ENCODE peak calls at places on chromosomes 16 and 17, in eight cellular contexts. One of them, this sample, is unnamed.

GRCh38 chr16:57763290-57764005 is 27.9 kb downstream of the KATNB1 start:
- DNase-seq in activated naive CD4-positive, alpha-beta T cell treated with anti-CD3 and anti-CD28 coated beads, Interleukin-2, amount 10 ng/mL, durations not matched to agents 7 days and 5 days: no peak
- DNase-seq in AG09319: no peak
- DNase-seq in activated CD8-positive, alpha-beta T cell treated with anti-CD3 and anti-CD28 coated beads, Interleukin-2, amount 10 ng/mL, durations not matched to agents 7 days and 5 days: no peak
- DNase-seq in left cardiac atrium: no peak
- DNase-seq in GM12878: no peak
- DNase-seq in mucosa of descending colon: no peak
- DNase-seq in lower leg skin: no peak
- DNase-seq in this sample: no peak

GRCh38 chr17:57498443-57498842 is 242.1 kb downstream of the MSI2 start:
- DNase-seq in activated naive CD4-positive, alpha-beta T cell treated with anti-CD3 and anti-CD28 coated beads, Interleukin-2, amount 10 ng/mL, durations not matched to agents 7 days and 5 days: no peak
- DNase-seq in AG09319: no peak
- DNase-seq in activated CD8-positive, alpha-beta T cell treated with anti-CD3 and anti-CD28 coated beads, Interleukin-2, amount 10 ng/mL, durations not matched to agents 7 days and 5 days: no peak
- DNase-seq in left cardiac atrium: no peak
- DNase-seq in GM12878: no peak
- DNase-seq in mucosa of descending colon: no peak
- DNase-seq in lower leg skin: no peak
- DNase-seq in this sample: no peak

GRCh38 chr17:51588063-51588462 is 327.7 kb downstream of the UTP18 start:
- DNase-seq in activated naive CD4-positive, alpha-beta T cell treated with anti-CD3 and anti-CD28 coated beads, Interleukin-2, amount 10 ng/mL, durations not matched to agents 7 days and 5 days: no peak
- DNase-seq in AG09319: no peak
- DNase-seq in activated CD8-positive, alpha-beta T cell treated with anti-CD3 and anti-CD28 coated beads, Interleukin-2, amount 10 ng/mL, durations not matched to agents 7 days and 5 days: no peak
- DNase-seq in left cardiac atrium: no peak
- DNase-seq in GM12878: no peak
- DNase-seq in mucosa of descending colon: no peak
- DNase-seq in lower leg skin: no peak
- DNase-seq in this sample: no peak

GRCh38 chr17:48179071-48179945 is 71.7 kb downstream of the SNX11 start:
- DNase-seq in activated naive CD4-positive, alpha-beta T cell treated with anti-CD3 and anti-CD28 coated beads, Interleukin-2, amount 10 ng/mL, durations not matched to agents 7 days and 5 days: no peak
- DNase-seq in AG09319: no peak
- DNase-seq in activated CD8-positive, alpha-beta T cell treated with anti-CD3 and anti-CD28 coated beads, Interleukin-2, amount 10 ng/mL, durations not matched to agents 7 days and 5 days: no peak
- DNase-seq in left cardiac atrium: no peak
- DNase-seq in GM12878: no peak
- DNase-seq in mucosa of descending colon: no peak
- DNase-seq in lower leg skin: no peak
- DNase-seq in this sample: no peak

GRCh38 chr16:21574372-21574771 is 25.0 kb upstream of the METTL9 start:
- DNase-seq in activated naive CD4-positive, alpha-beta T cell treated with anti-CD3 and anti-CD28 coated beads, Interleukin-2, amount 10 ng/mL, durations not matched to agents 7 days and 5 days: no peak
- DNase-seq in AG09319: no peak
- DNase-seq in activated CD8-positive, alpha-beta T cell treated with anti-CD3 and anti-CD28 coated beads, Interleukin-2, amount 10 ng/mL, durations not matched to agents 7 days and 5 days: no peak
- DNase-seq in left cardiac atrium: no peak
- DNase-seq in GM12878: no peak
- DNase-seq in mucosa of descending colon: no peak
- DNase-seq in lower leg skin: no peak
- DNase-seq in this sample: no peak

GRCh38 chr16:51155199-51155607 is 4.1 kb upstream of the SALL1 start:
- DNase-seq in activated naive CD4-positive, alpha-beta T cell treated with anti-CD3 and anti-CD28 coated beads, Interleukin-2, amount 10 ng/mL, durations not matched to agents 7 days and 5 days: no peak
- DNase-seq in AG09319: no peak
- DNase-seq in activated CD8-positive, alpha-beta T cell treated with anti-CD3 and anti-CD28 coated beads, Interleukin-2, amount 10 ng/mL, durations not matched to agents 7 days and 5 days: no peak
- DNase-seq in left cardiac atrium: no peak
- DNase-seq in GM12878: no peak
- DNase-seq in mucosa of descending colon: no peak
- DNase-seq in lower leg skin: no peak
- DNase-seq in this sample: no peak

GRCh38 chr16:53080345-53081031 is 25.7 kb downstream of the CHD9 start:
- DNase-seq in activated naive CD4-positive, alpha-beta T cell treated with anti-CD3 and anti-CD28 coated beads, Interleukin-2, amount 10 ng/mL, durations not matched to agents 7 days and 5 days: no peak
- DNase-seq in AG09319: peak
- DNase-seq in activated CD8-positive, alpha-beta T cell treated with anti-CD3 and anti-CD28 coated beads, Interleukin-2, amount 10 ng/mL, durations not matched to agents 7 days and 5 days: no peak
- DNase-seq in left cardiac atrium: peak
- DNase-seq in GM12878: no peak
- DNase-seq in mucosa of descending colon: no peak
- DNase-seq in lower leg skin: peak
- DNase-seq in this sample: no peak

GRCh38 chr16:3023415-3023668 is 400 bp downstream of the HCFC1R1 start:
- DNase-seq in activated naive CD4-positive, alpha-beta T cell treated with anti-CD3 and anti-CD28 coated beads, Interleukin-2, amount 10 ng/mL, durations not matched to agents 7 days and 5 days: peak
- DNase-seq in AG09319: no peak
- DNase-seq in activated CD8-positive, alpha-beta T cell treated with anti-CD3 and anti-CD28 coated beads, Interleukin-2, amount 10 ng/mL, durations not matched to agents 7 days and 5 days: no peak
- DNase-seq in left cardiac atrium: peak
- DNase-seq in GM12878: no peak
- DNase-seq in mucosa of descending colon: no peak
- DNase-seq in lower leg skin: no peak
- DNase-seq in this sample: no peak

GRCh38 chr17:61378658-61379456 is 20.8 kb upstream of the TBX2 start:
- DNase-seq in activated naive CD4-positive, alpha-beta T cell treated with anti-CD3 and anti-CD28 coated beads, Interleukin-2, amount 10 ng/mL, durations not matched to agents 7 days and 5 days: no peak
- DNase-seq in AG09319: no peak
- DNase-seq in activated CD8-positive, alpha-beta T cell treated with anti-CD3 and anti-CD28 coated beads, Interleukin-2, amount 10 ng/mL, durations not matched to agents 7 days and 5 days: no peak
- DNase-seq in left cardiac atrium: no peak
- DNase-seq in GM12878: no peak
- DNase-seq in mucosa of descending colon: no peak
- DNase-seq in lower leg skin: no peak
- DNase-seq in this sample: no peak

GRCh38 chr16:58264961-58265479 is 29.8 kb downstream of the PRSS54 start:
- DNase-seq in activated naive CD4-positive, alpha-beta T cell treated with anti-CD3 and anti-CD28 coated beads, Interleukin-2, amount 10 ng/mL, durations not matched to agents 7 days and 5 days: no peak
- DNase-seq in AG09319: peak
- DNase-seq in activated CD8-positive, alpha-beta T cell treated with anti-CD3 and anti-CD28 coated beads, Interleukin-2, amount 10 ng/mL, durations not matched to agents 7 days and 5 days: no peak
- DNase-seq in left cardiac atrium: no peak
- DNase-seq in GM12878: no peak
- DNase-seq in mucosa of descending colon: no peak
- DNase-seq in lower leg skin: peak
- DNase-seq in this sample: no peak

GRCh38 chr17:39965017-39965699 is 2.4 kb downstream of the GSDMA start:
- DNase-seq in activated naive CD4-positive, alpha-beta T cell treated with anti-CD3 and anti-CD28 coated beads, Interleukin-2, amount 10 ng/mL, durations not matched to agents 7 days and 5 days: no peak
- DNase-seq in AG09319: no peak
- DNase-seq in activated CD8-positive, alpha-beta T cell treated with anti-CD3 and anti-CD28 coated beads, Interleukin-2, amount 10 ng/mL, durations not matched to agents 7 days and 5 days: no peak
- DNase-seq in left cardiac atrium: no peak
- DNase-seq in GM12878: no peak
- DNase-seq in mucosa of descending colon: no peak
- DNase-seq in lower leg skin: no peak
- DNase-seq in this sample: no peak

GRCh38 chr17:78137392-78138203 is 7.0 kb downstream of the TMC8 start:
- DNase-seq in activated naive CD4-positive, alpha-beta T cell treated with anti-CD3 and anti-CD28 coated beads, Interleukin-2, amount 10 ng/mL, durations not matched to agents 7 days and 5 days: peak
- DNase-seq in AG09319: no peak
- DNase-seq in activated CD8-positive, alpha-beta T cell treated with anti-CD3 and anti-CD28 coated beads, Interleukin-2, amount 10 ng/mL, durations not matched to agents 7 days and 5 days: peak
- DNase-seq in left cardiac atrium: peak
- DNase-seq in GM12878: no peak
- DNase-seq in mucosa of descending colon: peak
- DNase-seq in lower leg skin: no peak
- DNase-seq in this sample: no peak

GRCh38 chr16:64974381-64974780 is 147.5 kb downstream of the CDH11 start:
- DNase-seq in activated naive CD4-positive, alpha-beta T cell treated with anti-CD3 and anti-CD28 coated beads, Interleukin-2, amount 10 ng/mL, durations not matched to agents 7 days and 5 days: no peak
- DNase-seq in AG09319: no peak
- DNase-seq in activated CD8-positive, alpha-beta T cell treated with anti-CD3 and anti-CD28 coated beads, Interleukin-2, amount 10 ng/mL, durations not matched to agents 7 days and 5 days: no peak
- DNase-seq in left cardiac atrium: no peak
- DNase-seq in GM12878: no peak
- DNase-seq in mucosa of descending colon: no peak
- DNase-seq in lower leg skin: no peak
- DNase-seq in this sample: no peak

GRCh38 chr17:1625053-1625452 is 3.6 kb downstream of the SLC43A2 start:
- DNase-seq in activated naive CD4-positive, alpha-beta T cell treated with anti-CD3 and anti-CD28 coated beads, Interleukin-2, amount 10 ng/mL, durations not matched to agents 7 days and 5 days: no peak
- DNase-seq in AG09319: no peak
- DNase-seq in activated CD8-positive, alpha-beta T cell treated with anti-CD3 and anti-CD28 coated beads, Interleukin-2, amount 10 ng/mL, durations not matched to agents 7 days and 5 days: no peak
- DNase-seq in left cardiac atrium: no peak
- DNase-seq in GM12878: no peak
- DNase-seq in mucosa of descending colon: no peak
- DNase-seq in lower leg skin: no peak
- DNase-seq in this sample: no peak

GRCh38 chr17:7836596-7837374 is 2.8 kb downstream of the KDM6B start:
- DNase-seq in activated naive CD4-positive, alpha-beta T cell treated with anti-CD3 and anti-CD28 coated beads, Interleukin-2, amount 10 ng/mL, durations not matched to agents 7 days and 5 days: peak
- DNase-seq in AG09319: peak
- DNase-seq in activated CD8-positive, alpha-beta T cell treated with anti-CD3 and anti-CD28 coated beads, Interleukin-2, amount 10 ng/mL, durations not matched to agents 7 days and 5 days: peak
- DNase-seq in left cardiac atrium: peak
- DNase-seq in GM12878: peak
- DNase-seq in mucosa of descending colon: peak
- DNase-seq in lower leg skin: peak
- DNase-seq in this sample: no peak

GRCh38 chr16:87926246-87927194 is 9.8 kb downstream of the CA5A start:
- DNase-seq in activated naive CD4-positive, alpha-beta T cell treated with anti-CD3 and anti-CD28 coated beads, Interleukin-2, amount 10 ng/mL, durations not matched to agents 7 days and 5 days: no peak
- DNase-seq in AG09319: no peak
- DNase-seq in activated CD8-positive, alpha-beta T cell treated with anti-CD3 and anti-CD28 coated beads, Interleukin-2, amount 10 ng/mL, durations not matched to agents 7 days and 5 days: no peak
- DNase-seq in left cardiac atrium: no peak
- DNase-seq in GM12878: no peak
- DNase-seq in mucosa of descending colon: no peak
- DNase-seq in lower leg skin: no peak
- DNase-seq in this sample: no peak

GRCh38 chr17:19345067-19345460 is 17.5 kb downstream of the B9D1 start:
- DNase-seq in activated naive CD4-positive, alpha-beta T cell treated with anti-CD3 and anti-CD28 coated beads, Interleukin-2, amount 10 ng/mL, durations not matched to agents 7 days and 5 days: no peak
- DNase-seq in AG09319: no peak
- DNase-seq in activated CD8-positive, alpha-beta T cell treated with anti-CD3 and anti-CD28 coated beads, Interleukin-2, amount 10 ng/mL, durations not matched to agents 7 days and 5 days: no peak
- DNase-seq in left cardiac atrium: no peak
- DNase-seq in GM12878: no peak
- DNase-seq in mucosa of descending colon: no peak
- DNase-seq in lower leg skin: no peak
- DNase-seq in this sample: no peak

GRCh38 chr16:637081-638018 is 1.2 kb upstream of the METTL26 start:
- DNase-seq in activated naive CD4-positive, alpha-beta T cell treated with anti-CD3 and anti-CD28 coated beads, Interleukin-2, amount 10 ng/mL, durations not matched to agents 7 days and 5 days: peak
- DNase-seq in AG09319: peak
- DNase-seq in activated CD8-positive, alpha-beta T cell treated with anti-CD3 and anti-CD28 coated beads, Interleukin-2, amount 10 ng/mL, durations not matched to agents 7 days and 5 days: peak
- DNase-seq in left cardiac atrium: peak
- DNase-seq in GM12878: no peak
- DNase-seq in mucosa of descending colon: peak
- DNase-seq in lower leg skin: peak
- DNase-seq in this sample: no peak

GRCh38 chr17:10063730-10064221 is 134.6 kb downstream of the GAS7 start:
- DNase-seq in activated naive CD4-positive, alpha-beta T cell treated with anti-CD3 and anti-CD28 coated beads, Interleukin-2, amount 10 ng/mL, durations not matched to agents 7 days and 5 days: no peak
- DNase-seq in AG09319: no peak
- DNase-seq in activated CD8-positive, alpha-beta T cell treated with anti-CD3 and anti-CD28 coated beads, Interleukin-2, amount 10 ng/mL, durations not matched to agents 7 days and 5 days: no peak
- DNase-seq in left cardiac atrium: peak
- DNase-seq in GM12878: peak
- DNase-seq in mucosa of descending colon: peak
- DNase-seq in lower leg skin: peak
- DNase-seq in this sample: peak

GRCh38 chr16:30051518-30051917 is 14.0 kb upstream of the ALDOA start:
- DNase-seq in activated naive CD4-positive, alpha-beta T cell treated with anti-CD3 and anti-CD28 coated beads, Interleukin-2, amount 10 ng/mL, durations not matched to agents 7 days and 5 days: no peak
- DNase-seq in AG09319: no peak
- DNase-seq in activated CD8-positive, alpha-beta T cell treated with anti-CD3 and anti-CD28 coated beads, Interleukin-2, amount 10 ng/mL, durations not matched to agents 7 days and 5 days: no peak
- DNase-seq in left cardiac atrium: no peak
- DNase-seq in GM12878: no peak
- DNase-seq in mucosa of descending colon: no peak
- DNase-seq in lower leg skin: no peak
- DNase-seq in this sample: no peak

GRCh38 chr17:3773511-3773910 is 27.5 kb downstream of the ITGAE start:
- DNase-seq in activated naive CD4-positive, alpha-beta T cell treated with anti-CD3 and anti-CD28 coated beads, Interleukin-2, amount 10 ng/mL, durations not matched to agents 7 days and 5 days: no peak
- DNase-seq in AG09319: no peak
- DNase-seq in activated CD8-positive, alpha-beta T cell treated with anti-CD3 and anti-CD28 coated beads, Interleukin-2, amount 10 ng/mL, durations not matched to agents 7 days and 5 days: no peak
- DNase-seq in left cardiac atrium: no peak
- DNase-seq in GM12878: no peak
- DNase-seq in mucosa of descending colon: no peak
- DNase-seq in lower leg skin: no peak
- DNase-seq in this sample: no peak

GRCh38 chr16:7013990-7014389 is 318.7 kb upstream of the RBFOX1 start:
- DNase-seq in activated naive CD4-positive, alpha-beta T cell treated with anti-CD3 and anti-CD28 coated beads, Interleukin-2, amount 10 ng/mL, durations not matched to agents 7 days and 5 days: no peak
- DNase-seq in AG09319: no peak
- DNase-seq in activated CD8-positive, alpha-beta T cell treated with anti-CD3 and anti-CD28 coated beads, Interleukin-2, amount 10 ng/mL, durations not matched to agents 7 days and 5 days: no peak
- DNase-seq in left cardiac atrium: no peak
- DNase-seq in GM12878: no peak
- DNase-seq in mucosa of descending colon: no peak
- DNase-seq in lower leg skin: no peak
- DNase-seq in this sample: no peak

GRCh38 chr17:43940630-43941029 is 1.6 kb downstream of the PPY start:
- DNase-seq in activated naive CD4-positive, alpha-beta T cell treated with anti-CD3 and anti-CD28 coated beads, Interleukin-2, amount 10 ng/mL, durations not matched to agents 7 days and 5 days: peak
- DNase-seq in AG09319: no peak
- DNase-seq in activated CD8-positive, alpha-beta T cell treated with anti-CD3 and anti-CD28 coated beads, Interleukin-2, amount 10 ng/mL, durations not matched to agents 7 days and 5 days: peak
- DNase-seq in left cardiac atrium: no peak
- DNase-seq in GM12878: no peak
- DNase-seq in mucosa of descending colon: no peak
- DNase-seq in lower leg skin: no peak
- DNase-seq in this sample: no peak

GRCh38 chr17:40472733-40473452 is 28.5 kb downstream of the TNS4 start:
- DNase-seq in activated naive CD4-positive, alpha-beta T cell treated with anti-CD3 and anti-CD28 coated beads, Interleukin-2, amount 10 ng/mL, durations not matched to agents 7 days and 5 days: no peak
- DNase-seq in AG09319: no peak
- DNase-seq in activated CD8-positive, alpha-beta T cell treated with anti-CD3 and anti-CD28 coated beads, Interleukin-2, amount 10 ng/mL, durations not matched to agents 7 days and 5 days: no peak
- DNase-seq in left cardiac atrium: no peak
- DNase-seq in GM12878: no peak
- DNase-seq in mucosa of descending colon: no peak
- DNase-seq in lower leg skin: no peak
- DNase-seq in this sample: no peak

GRCh38 chr16:56409195-56409594 is 16.1 kb downstream of the AMFR start:
- DNase-seq in activated naive CD4-positive, alpha-beta T cell treated with anti-CD3 and anti-CD28 coated beads, Interleukin-2, amount 10 ng/mL, durations not matched to agents 7 days and 5 days: no peak
- DNase-seq in AG09319: no peak
- DNase-seq in activated CD8-positive, alpha-beta T cell treated with anti-CD3 and anti-CD28 coated beads, Interleukin-2, amount 10 ng/mL, durations not matched to agents 7 days and 5 days: no peak
- DNase-seq in left cardiac atrium: no peak
- DNase-seq in GM12878: no peak
- DNase-seq in mucosa of descending colon: no peak
- DNase-seq in lower leg skin: no peak
- DNase-seq in this sample: no peak

GRCh38 chr17:39950871-39951348 is 11.9 kb upstream of the GSDMA start:
- DNase-seq in activated naive CD4-positive, alpha-beta T cell treated with anti-CD3 and anti-CD28 coated beads, Interleukin-2, amount 10 ng/mL, durations not matched to agents 7 days and 5 days: no peak
- DNase-seq in AG09319: no peak
- DNase-seq in activated CD8-positive, alpha-beta T cell treated with anti-CD3 and anti-CD28 coated beads, Interleukin-2, amount 10 ng/mL, durations not matched to agents 7 days and 5 days: no peak
- DNase-seq in left cardiac atrium: peak
- DNase-seq in GM12878: no peak
- DNase-seq in mucosa of descending colon: no peak
- DNase-seq in lower leg skin: no peak
- DNase-seq in this sample: no peak

GRCh38 chr16:66026211-66026610 is 340.3 kb upstream of the CDH5 start:
- DNase-seq in activated naive CD4-positive, alpha-beta T cell treated with anti-CD3 and anti-CD28 coated beads, Interleukin-2, amount 10 ng/mL, durations not matched to agents 7 days and 5 days: no peak
- DNase-seq in AG09319: no peak
- DNase-seq in activated CD8-positive, alpha-beta T cell treated with anti-CD3 and anti-CD28 coated beads, Interleukin-2, amount 10 ng/mL, durations not matched to agents 7 days and 5 days: no peak
- DNase-seq in left cardiac atrium: no peak
- DNase-seq in GM12878: no peak
- DNase-seq in mucosa of descending colon: no peak
- DNase-seq in lower leg skin: no peak
- DNase-seq in this sample: no peak

GRCh38 chr17:37650419-37651003 is 7.3 kb upstream of the DDX52 start:
- DNase-seq in activated naive CD4-positive, alpha-beta T cell treated with anti-CD3 and anti-CD28 coated beads, Interleukin-2, amount 10 ng/mL, durations not matched to agents 7 days and 5 days: no peak
- DNase-seq in AG09319: peak
- DNase-seq in activated CD8-positive, alpha-beta T cell treated with anti-CD3 and anti-CD28 coated beads, Interleukin-2, amount 10 ng/mL, durations not matched to agents 7 days and 5 days: no peak
- DNase-seq in left cardiac atrium: no peak
- DNase-seq in GM12878: no peak
- DNase-seq in mucosa of descending colon: no peak
- DNase-seq in lower leg skin: no peak
- DNase-seq in this sample: no peak

GRCh38 chr16:65318138-65318537 is 196.3 kb upstream of the CDH11 start:
- DNase-seq in activated naive CD4-positive, alpha-beta T cell treated with anti-CD3 and anti-CD28 coated beads, Interleukin-2, amount 10 ng/mL, durations not matched to agents 7 days and 5 days: no peak
- DNase-seq in AG09319: no peak
- DNase-seq in activated CD8-positive, alpha-beta T cell treated with anti-CD3 and anti-CD28 coated beads, Interleukin-2, amount 10 ng/mL, durations not matched to agents 7 days and 5 days: no peak
- DNase-seq in left cardiac atrium: no peak
- DNase-seq in GM12878: no peak
- DNase-seq in mucosa of descending colon: no peak
- DNase-seq in lower leg skin: no peak
- DNase-seq in this sample: no peak

GRCh38 chr17:58679263-58680037 is 12.4 kb downstream of the TEX14 start:
- DNase-seq in activated naive CD4-positive, alpha-beta T cell treated with anti-CD3 and anti-CD28 coated beads, Interleukin-2, amount 10 ng/mL, durations not matched to agents 7 days and 5 days: no peak
- DNase-seq in AG09319: no peak
- DNase-seq in activated CD8-positive, alpha-beta T cell treated with anti-CD3 and anti-CD28 coated beads, Interleukin-2, amount 10 ng/mL, durations not matched to agents 7 days and 5 days: no peak
- DNase-seq in left cardiac atrium: no peak
- DNase-seq in GM12878: peak
- DNase-seq in mucosa of descending colon: no peak
- DNase-seq in lower leg skin: no peak
- DNase-seq in this sample: no peak

GRCh38 chr17:19407601-19408380 is 3.2 kb upstream of the RNF112 start:
- DNase-seq in activated naive CD4-positive, alpha-beta T cell treated with anti-CD3 and anti-CD28 coated beads, Interleukin-2, amount 10 ng/mL, durations not matched to agents 7 days and 5 days: no peak
- DNase-seq in AG09319: no peak
- DNase-seq in activated CD8-positive, alpha-beta T cell treated with anti-CD3 and anti-CD28 coated beads, Interleukin-2, amount 10 ng/mL, durations not matched to agents 7 days and 5 days: no peak
- DNase-seq in left cardiac atrium: no peak
- DNase-seq in GM12878: no peak
- DNase-seq in mucosa of descending colon: no peak
- DNase-seq in lower leg skin: no peak
- DNase-seq in this sample: no peak

GRCh38 chr17:76447931-76448652 is 4.9 kb downstream of the UBE2O start:
- DNase-seq in activated naive CD4-positive, alpha-beta T cell treated with anti-CD3 and anti-CD28 coated beads, Interleukin-2, amount 10 ng/mL, durations not matched to agents 7 days and 5 days: no peak
- DNase-seq in AG09319: no peak
- DNase-seq in activated CD8-positive, alpha-beta T cell treated with anti-CD3 and anti-CD28 coated beads, Interleukin-2, amount 10 ng/mL, durations not matched to agents 7 days and 5 days: no peak
- DNase-seq in left cardiac atrium: no peak
- DNase-seq in GM12878: no peak
- DNase-seq in mucosa of descending colon: no peak
- DNase-seq in lower leg skin: no peak
- DNase-seq in this sample: no peak

GRCh38 chr17:48429638-48430586 is at the start of gene SKAP1:
- DNase-seq in activated naive CD4-positive, alpha-beta T cell treated with anti-CD3 and anti-CD28 coated beads, Interleukin-2, amount 10 ng/mL, durations not matched to agents 7 days and 5 days: peak
- DNase-seq in AG09319: no peak
- DNase-seq in activated CD8-positive, alpha-beta T cell treated with anti-CD3 and anti-CD28 coated beads, Interleukin-2, amount 10 ng/mL, durations not matched to agents 7 days and 5 days: peak
- DNase-seq in left cardiac atrium: no peak
- DNase-seq in GM12878: no peak
- DNase-seq in mucosa of descending colon: peak
- DNase-seq in lower leg skin: no peak
- DNase-seq in this sample: no peak

GRCh38 chr16:86975445-86975844 is 341.7 kb downstream of the C16orf95 start:
- DNase-seq in activated naive CD4-positive, alpha-beta T cell treated with anti-CD3 and anti-CD28 coated beads, Interleukin-2, amount 10 ng/mL, durations not matched to agents 7 days and 5 days: no peak
- DNase-seq in AG09319: no peak
- DNase-seq in activated CD8-positive, alpha-beta T cell treated with anti-CD3 and anti-CD28 coated beads, Interleukin-2, amount 10 ng/mL, durations not matched to agents 7 days and 5 days: no peak
- DNase-seq in left cardiac atrium: no peak
- DNase-seq in GM12878: no peak
- DNase-seq in mucosa of descending colon: no peak
- DNase-seq in lower leg skin: no peak
- DNase-seq in this sample: no peak